ENCODE peak calls at places on chromosome 9, in ten cellular contexts. F, C, T, D, W, Z, U, P, A and H are unnamed samples.
A peak's percentile ranks its signal among the peaks of the same experiment; 100 is the strongest.

GRCh38 chr9:91714874-91715615 is 235.0 kb downstream of the ROR2 start:
- DNase-seq in U (no peak), F (no peak), Z (no peak), W (no peak), D (no peak), T (no peak), C (no peak), A (no peak), P (no peak), H (no peak)

GRCh38 chr9:88746744-88747398 is 211.9 kb downstream of the NXNL2 start:
- DNase-seq in Z (no peak), T (no peak), W (no peak), A (no peak), P (no peak), U (no peak), D (no peak), C (no peak), F (no peak), H (no peak)

GRCh38 chr9:84371737-84372136 is 31.2 kb upstream of the SLC28A3 start:
- DNase-seq in F (no peak), Z (peak; percentile 63), A (peak; percentile 88), C (peak; percentile 76), D (no peak), W (peak; percentile 16), T (peak; percentile 50), U (no peak), P (no peak), H (no peak)

GRCh38 chr9:121861501-121862180 is 210.2 kb downstream of the DAB2IP start:
- DNase-seq in P (no peak), U (no peak), Z (peak; percentile 39), A (peak; percentile 68), W (peak; percentile 8), F (no peak), C (no peak), D (no peak), T (no peak), H (no peak)

GRCh38 chr9:121550041-121550440 is 50.4 kb upstream of the GGTA1 start:
- DNase-seq in U (no peak), P (no peak), F (no peak), A (no peak), T (no peak), C (no peak), W (no peak), Z (no peak), D (no peak), H (no peak)

GRCh38 chr9:122366074-122366672 is 4.7 kb upstream of the PTGS1 start:
- DNase-seq in F (no peak), A (no peak), W (no peak), P (no peak), T (no peak), Z (no peak), D (no peak), C (no peak), U (no peak), H (no peak)

GRCh38 chr9:88990721-88991065 is 575 bp upstream of the S1PR3 start:
- DNase-seq in T (no peak), Z (no peak), U (no peak), A (no peak), C (no peak), F (no peak), P (no peak), D (no peak), W (no peak), H (no peak)

GRCh38 chr9:90307177-90307833 is 335.3 kb downstream of the DIRAS2 start:
- DNase-seq in F (peak; percentile 4), D (no peak), A (no peak), U (no peak), P (no peak), W (no peak), Z (no peak), C (no peak), T (no peak), H (peak; percentile 76)

GRCh38 chr9:34513567-34514214 is 9.1 kb downstream of the ENHO start:
- DNase-seq in W (no peak), A (no peak), C (no peak), T (no peak), U (no peak), F (no peak), P (no peak), Z (no peak), D (no peak), H (no peak)

GRCh38 chr9:20395671-20396070 is 226.6 kb downstream of the MLLT3 start:
- DNase-seq in D (no peak), C (no peak), A (no peak), T (no peak), P (no peak), U (no peak), F (no peak), Z (no peak), W (no peak), H (no peak)

GRCh38 chr9:76109953-76110352 is 219.5 kb downstream of the PCSK5 start:
- DNase-seq in T (no peak), D (no peak), Z (no peak), F (no peak), P (no peak), A (no peak), W (no peak), C (no peak), U (no peak), H (no peak)

GRCh38 chr9:17761984-17762676 is 183.3 kb downstream of the SH3GL2 start:
- DNase-seq in P (no peak), F (no peak), C (no peak), U (no peak), Z (no peak), T (no peak), A (peak; percentile 1), D (no peak), W (no peak), H (no peak)